ENCODE peak calls at places on chromosomes 12 and 14, in four cellular contexts. One of them, this sample, is unnamed.

GRCh38 chr14:59187802-59188460 is 536 bp upstream of the DAAM1 start:
- DNase-seq in pancreas: no peak
- DNase-seq in cardiac muscle cell: peak; percentile 61
- DNase-seq in heart right ventricle: peak; percentile 25
- DNase-seq in this sample: peak; percentile 54

GRCh38 chr14:28751467-28752058 is 15.0 kb upstream of the FOXG1 start:
- DNase-seq in pancreas: no peak
- DNase-seq in cardiac muscle cell: peak; percentile 84
- DNase-seq in heart right ventricle: no peak
- DNase-seq in this sample: peak; percentile 73

GRCh38 chr12:16449459-16449858 is 102.0 kb downstream of the MGST1 start:
- DNase-seq in pancreas: no peak
- DNase-seq in cardiac muscle cell: no peak
- DNase-seq in heart right ventricle: no peak
- DNase-seq in this sample: no peak

GRCh38 chr14:61620130-61620946 is 75.0 kb upstream of the HIF1A start:
- DNase-seq in pancreas: no peak
- DNase-seq in cardiac muscle cell: no peak
- DNase-seq in heart right ventricle: no peak
- DNase-seq in this sample: no peak

GRCh38 chr12:71019282-71019831 is 98.8 kb upstream of the PTPRR start:
- DNase-seq in pancreas: no peak
- DNase-seq in cardiac muscle cell: peak; percentile 83
- DNase-seq in heart right ventricle: no peak
- DNase-seq in this sample: no peak

GRCh38 chr12:52321433-52321832 is 235 bp upstream of the KRT83 start:
- DNase-seq in pancreas: no peak
- DNase-seq in cardiac muscle cell: no peak
- DNase-seq in heart right ventricle: no peak
- DNase-seq in this sample: no peak

GRCh38 chr12:101297661-101298060 is 17.8 kb downstream of the UTP20 start:
- DNase-seq in pancreas: no peak
- DNase-seq in cardiac muscle cell: no peak
- DNase-seq in heart right ventricle: no peak
- DNase-seq in this sample: no peak

GRCh38 chr12:42756841-42757661 is 167.5 kb upstream of the PRICKLE1 start:
- DNase-seq in pancreas: peak; percentile 42
- DNase-seq in cardiac muscle cell: peak; percentile 19
- DNase-seq in heart right ventricle: no peak
- DNase-seq in this sample: no peak

GRCh38 chr14:104248203-104249055 is 110.0 kb downstream of the KIF26A start:
- DNase-seq in pancreas: no peak
- DNase-seq in cardiac muscle cell: no peak
- DNase-seq in heart right ventricle: no peak
- DNase-seq in this sample: no peak

GRCh38 chr12:53862831-53863230 is 75.8 kb upstream of the HOXC13 start:
- DNase-seq in pancreas: no peak
- DNase-seq in cardiac muscle cell: no peak
- DNase-seq in heart right ventricle: no peak
- DNase-seq in this sample: no peak

GRCh38 chr12:123532808-123533649 is 490 bp downstream of the RILPL1 start:
- DNase-seq in pancreas: peak; percentile 41
- DNase-seq in cardiac muscle cell: peak; percentile 78
- DNase-seq in heart right ventricle: peak; percentile 32
- DNase-seq in this sample: peak; percentile 64

GRCh38 chr12:29148958-29149690 is at the start of gene FAR2:
- DNase-seq in pancreas: no peak
- DNase-seq in cardiac muscle cell: peak; percentile 35
- DNase-seq in heart right ventricle: peak; percentile 49
- DNase-seq in this sample: peak; percentile 30

GRCh38 chr14:60051690-60052324 is 39.9 kb upstream of the PCNX4 start:
- DNase-seq in pancreas: no peak
- DNase-seq in cardiac muscle cell: no peak
- DNase-seq in heart right ventricle: no peak
- DNase-seq in this sample: no peak

GRCh38 chr12:91885851-91886250 is 259.8 kb downstream of the BTG1 start:
- DNase-seq in pancreas: no peak
- DNase-seq in cardiac muscle cell: no peak
- DNase-seq in heart right ventricle: no peak
- DNase-seq in this sample: no peak

GRCh38 chr12:106137456-106138278 is 1.1 kb downstream of the NUAK1 start:
- DNase-seq in pancreas: no peak
- DNase-seq in cardiac muscle cell: no peak
- DNase-seq in heart right ventricle: no peak
- DNase-seq in this sample: peak; percentile 30

DNA sequence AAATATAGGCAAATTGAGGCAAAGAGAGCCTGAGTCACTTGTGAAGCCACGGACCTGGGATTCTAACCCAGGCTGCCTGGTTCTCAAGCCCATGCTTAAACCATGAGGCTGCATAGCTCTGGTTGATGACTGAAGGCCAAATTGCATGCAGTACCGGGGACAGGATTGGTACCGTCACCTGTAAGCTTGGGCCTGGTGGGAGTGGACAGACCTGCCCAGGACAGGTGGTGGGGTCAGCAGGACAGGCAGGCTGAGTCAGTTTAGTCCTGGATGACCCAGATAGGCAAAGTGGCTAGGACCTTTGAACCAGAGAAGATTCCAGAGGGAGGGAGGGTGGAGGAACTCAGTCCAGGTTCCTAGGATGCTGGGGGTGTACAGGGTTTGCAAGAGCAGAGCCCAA is 25.8 kb downstream of the RIN3 start:
- DNase-seq in pancreas: no peak
- DNase-seq in cardiac muscle cell: no peak
- DNase-seq in heart right ventricle: no peak
- DNase-seq in this sample: no peak
- H3K27ac ChIP-seq in pancreas: peak overlapping the region; percentile 37
- H3K27ac ChIP-seq in cardiac muscle cell: no peak overlapping the region
- H3K27ac ChIP-seq in heart right ventricle: peak overlapping the region; percentile 82
- H3K27ac ChIP-seq in this sample: peak overlapping the region; percentile 82

GRCh38 chr12:6977653-6978052 is 6.9 kb downstream of the EMG1 start:
- DNase-seq in pancreas: no peak
- DNase-seq in cardiac muscle cell: no peak
- DNase-seq in heart right ventricle: no peak
- DNase-seq in this sample: no peak
- H3K4me1 ChIP-seq in pancreas: no peaks in the 10 kb centered on the region
- H3K4me1 ChIP-seq in cardiac muscle cell: no peaks in the 10 kb centered on the region
- H3K4me1 ChIP-seq in heart right ventricle: peaks cover 8% of the 10 kb centered on the region
- H3K4me1 ChIP-seq in this sample: no peaks in the 10 kb centered on the region

DNA sequence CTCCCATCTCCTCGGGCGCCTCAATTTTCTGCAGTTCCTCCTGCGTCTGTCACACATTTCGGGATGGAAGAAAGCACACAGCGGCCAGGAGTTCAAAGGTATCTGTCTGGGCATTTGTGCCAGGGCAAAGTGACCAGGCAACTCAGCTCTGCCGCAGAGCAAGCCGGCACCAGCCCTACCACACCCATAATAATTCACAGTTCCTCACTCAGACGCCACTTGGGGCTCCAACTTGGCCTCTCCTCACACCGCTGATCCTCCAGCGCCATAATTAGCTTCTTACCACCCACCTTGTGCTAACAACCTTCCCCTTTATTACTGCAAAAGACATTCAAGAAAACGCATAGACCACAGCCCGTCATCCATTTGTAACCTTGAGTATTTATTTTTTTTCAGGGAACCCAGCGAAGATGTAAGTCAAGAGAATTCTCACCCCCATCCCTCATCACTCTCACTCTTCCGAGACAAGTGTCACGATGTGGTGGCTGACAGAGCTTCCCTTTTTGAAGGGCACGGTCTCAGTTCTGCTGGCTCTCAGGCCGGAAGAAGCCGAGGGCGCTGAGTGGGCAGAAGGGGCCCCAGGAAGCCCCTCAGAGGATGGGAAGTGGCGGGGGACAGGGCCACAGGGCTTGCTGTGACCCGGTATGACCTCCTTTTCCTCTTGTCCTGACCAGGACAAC is 25.2 kb upstream of the NCOR2 start:
- DNase-seq in pancreas: no peak
- DNase-seq in cardiac muscle cell: no peak
- DNase-seq in heart right ventricle: no peak
- DNase-seq in this sample: no peak
- H3K27ac ChIP-seq in pancreas: no peak overlapping the region
- H3K27ac ChIP-seq in cardiac muscle cell: no peak overlapping the region
- H3K27ac ChIP-seq in heart right ventricle: no peak overlapping the region
- H3K27ac ChIP-seq in this sample: no peak overlapping the region

GRCh38 chr14:75011356-75012097 is 8.8 kb downstream of the EIF2B2 start:
- DNase-seq in pancreas: no peak
- DNase-seq in cardiac muscle cell: peak; percentile 4
- DNase-seq in heart right ventricle: no peak
- DNase-seq in this sample: no peak
- H3K4me1 ChIP-seq in pancreas: no peaks in the 10 kb centered on the region
- H3K4me1 ChIP-seq in cardiac muscle cell: peaks cover 9% of the 10 kb centered on the region
- H3K4me1 ChIP-seq in heart right ventricle: peaks cover 38% of the 10 kb centered on the region
- H3K4me1 ChIP-seq in this sample: peaks cover 9% of the 10 kb centered on the region

DNA sequence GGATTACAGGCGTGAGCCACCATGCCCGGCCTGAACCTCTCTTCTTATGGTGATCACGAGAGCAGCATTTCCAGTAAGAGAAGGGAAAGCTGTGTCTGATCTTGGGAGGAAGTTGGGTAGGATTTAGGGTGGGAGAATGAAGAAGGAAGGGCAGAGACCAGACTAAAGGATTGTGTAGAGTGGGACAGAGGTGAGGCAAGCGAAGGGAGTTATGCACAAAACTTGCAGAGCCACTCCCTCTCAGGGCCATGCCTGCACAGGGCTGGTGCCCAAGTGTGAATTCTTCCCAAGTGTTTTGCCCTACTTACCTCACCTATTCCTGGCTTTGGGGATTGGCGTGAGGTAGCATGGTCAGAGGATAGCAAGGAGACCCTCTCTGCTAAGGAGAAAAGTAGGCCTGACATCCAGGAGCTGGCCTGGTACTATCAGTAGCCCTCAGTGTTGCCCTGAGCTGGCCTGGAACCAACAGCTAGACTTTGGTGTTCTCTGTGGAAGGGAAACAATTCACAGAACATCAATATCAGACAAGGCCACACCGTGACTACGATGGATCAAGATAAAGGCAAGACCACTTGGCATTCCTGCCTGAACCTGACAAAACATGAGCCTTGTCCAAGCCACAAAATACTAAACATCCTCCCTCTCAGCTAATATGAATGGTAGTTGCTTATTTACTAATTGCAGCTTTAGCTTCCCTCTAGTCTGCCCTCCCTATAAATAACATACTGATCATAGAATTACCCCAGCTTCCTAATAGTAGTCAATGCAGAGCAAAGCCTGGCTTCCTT is 201.0 kb upstream of the AMIGO2 start:
- DNase-seq in pancreas: no peak
- DNase-seq in cardiac muscle cell: no peak
- DNase-seq in heart right ventricle: no peak
- DNase-seq in this sample: no peak
- H3K27ac ChIP-seq in pancreas: no peak overlapping the region
- H3K27ac ChIP-seq in cardiac muscle cell: no peak overlapping the region
- H3K27ac ChIP-seq in heart right ventricle: no peak overlapping the region
- H3K27ac ChIP-seq in this sample: no peak overlapping the region

DNA sequence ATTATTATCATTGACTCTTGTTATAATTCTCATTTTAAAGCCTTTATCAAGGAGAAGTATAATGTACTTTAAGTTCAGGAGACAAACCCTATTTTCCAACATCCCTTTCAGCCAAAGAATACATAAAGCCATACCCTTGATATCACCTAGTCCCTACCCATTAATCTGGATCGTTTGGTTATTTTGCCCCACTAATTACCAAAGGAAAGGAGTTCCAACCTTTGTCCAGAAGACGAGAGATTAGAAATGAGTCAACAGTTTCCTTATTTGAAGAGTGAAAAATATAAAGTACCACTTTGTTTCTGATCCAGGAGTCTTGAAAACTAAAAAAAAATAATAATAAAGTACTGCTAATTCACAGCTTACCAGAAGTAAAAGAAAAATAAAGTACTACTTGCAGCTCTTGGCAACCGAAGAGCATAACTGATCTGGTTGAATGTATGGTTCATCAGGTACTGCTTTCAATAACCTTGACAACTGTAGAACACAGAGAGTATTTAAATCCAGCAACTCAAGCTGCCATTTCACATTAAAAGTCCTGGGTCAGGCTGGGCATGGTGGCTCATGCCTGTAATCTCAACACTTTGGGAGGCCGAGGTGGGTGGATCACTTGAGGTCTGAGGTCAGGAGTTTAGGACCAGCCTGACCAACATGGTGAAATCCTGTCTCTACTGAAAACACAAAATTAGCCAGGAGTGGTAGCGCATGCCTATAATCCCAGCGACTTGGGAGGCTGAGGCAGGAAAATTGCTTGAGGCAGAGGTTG is 33.7 kb downstream of the LIMA1 start:
- DNase-seq in pancreas: no peak
- DNase-seq in cardiac muscle cell: no peak
- DNase-seq in heart right ventricle: no peak
- DNase-seq in this sample: no peak
- H3K4me1 ChIP-seq in pancreas: peaks cover 8% of the 10 kb centered on the region
- H3K4me1 ChIP-seq in cardiac muscle cell: peaks cover 5% of the 10 kb centered on the region
- H3K4me1 ChIP-seq in heart right ventricle: peaks cover 53% of the 10 kb centered on the region
- H3K4me1 ChIP-seq in this sample: peaks cover 21% of the 10 kb centered on the region

DNA sequence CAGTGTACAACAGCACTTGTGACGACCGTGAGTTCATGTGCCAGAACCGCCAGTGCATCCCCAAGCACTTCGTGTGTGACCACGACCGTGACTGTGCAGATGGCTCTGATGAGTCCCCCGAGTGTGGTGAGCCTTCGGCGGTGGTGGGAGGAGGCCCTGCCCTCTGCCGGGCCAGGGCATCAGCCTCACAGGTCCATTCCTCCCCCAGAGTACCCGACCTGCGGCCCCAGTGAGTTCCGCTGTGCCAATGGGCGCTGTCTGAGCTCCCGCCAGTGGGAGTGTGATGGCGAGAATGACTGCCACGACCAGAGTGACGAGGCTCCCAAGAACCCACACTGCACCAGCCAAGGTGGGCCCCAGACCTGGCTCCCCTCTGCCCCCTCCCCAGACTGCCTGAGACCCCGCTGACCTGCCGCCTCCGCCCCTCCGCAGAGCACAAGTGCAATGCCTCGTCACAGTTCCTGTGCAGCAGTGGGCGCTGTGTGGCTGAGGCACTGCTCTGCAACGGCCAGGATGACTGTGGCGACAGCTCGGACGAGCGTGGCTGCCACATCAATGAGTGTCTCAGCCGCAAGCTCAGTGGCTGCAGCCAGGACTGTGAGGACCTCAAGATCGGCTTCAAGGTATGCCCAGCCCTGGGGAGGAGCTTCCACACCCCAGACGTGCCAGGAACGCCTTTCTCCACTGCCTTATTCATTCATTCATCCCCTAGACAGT is 20.8 kb upstream of the NXPH4 start:
- DNase-seq in pancreas: no peak
- DNase-seq in cardiac muscle cell: no peak
- DNase-seq in heart right ventricle: no peak
- DNase-seq in this sample: no peak
- H3K27ac ChIP-seq in pancreas: no peak overlapping the region
- H3K27ac ChIP-seq in cardiac muscle cell: no peak overlapping the region
- H3K27ac ChIP-seq in heart right ventricle: no peak overlapping the region
- H3K27ac ChIP-seq in this sample: no peak overlapping the region

DNA sequence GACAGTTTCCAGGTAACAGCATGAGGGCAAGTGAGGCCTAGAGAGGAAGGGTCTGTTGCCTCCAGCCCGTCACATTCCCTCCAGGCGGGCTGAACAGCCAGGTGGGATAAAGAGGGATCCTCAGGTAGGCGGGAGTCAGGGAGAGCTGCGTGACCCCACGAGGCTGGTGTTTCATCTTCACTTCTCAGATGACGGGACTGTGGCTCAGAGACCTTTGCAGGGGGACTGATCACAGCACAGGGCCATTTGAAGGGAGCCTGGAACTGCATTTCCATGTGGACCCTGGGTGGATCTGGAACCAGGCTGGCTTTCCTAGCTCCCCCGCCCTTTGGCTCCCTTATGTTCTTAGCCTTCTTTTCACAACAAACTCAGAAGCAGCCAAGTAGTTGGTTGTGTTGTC is 37.4 kb downstream of the SH2B3 start:
- DNase-seq in pancreas: no peak
- DNase-seq in cardiac muscle cell: no peak
- DNase-seq in heart right ventricle: no peak
- DNase-seq in this sample: no peak
- H3K4me1 ChIP-seq in pancreas: peaks cover 29% of the 10 kb centered on the region
- H3K4me1 ChIP-seq in cardiac muscle cell: peaks cover 13% of the 10 kb centered on the region
- H3K4me1 ChIP-seq in heart right ventricle: peaks cover 99% of the 10 kb centered on the region
- H3K4me1 ChIP-seq in this sample: peaks cover 22% of the 10 kb centered on the region